ENCODE peak calls at places on chromosomes 1 and 21, in six cellular contexts. X, P, V, U, T and S are unnamed samples.

GRCh38 chr1:78840447-78841251 is 165.9 kb downstream of the ADGRL4 start:
- DNase-seq in X (peak; percentile 92), T (no peak), U (no peak), P (no peak), V (no peak), S (peak; percentile 21)

GRCh38 chr1:213931804-213932203 is 56.0 kb upstream of the PROX1 start:
- DNase-seq in P (no peak), X (no peak), U (no peak), T (no peak), V (no peak), S (no peak)

GRCh38 chr1:109802136-109802900 is 38.6 kb upstream of the EPS8L3 start:
- DNase-seq in U (no peak), V (no peak), P (no peak), X (no peak), T (no peak), S (no peak)

GRCh38 chr1:218351617-218352438 is 6.7 kb downstream of the TGFB2 start:
- DNase-seq in U (no peak), P (no peak), V (peak; percentile 63), T (peak; percentile 33), X (peak; percentile 86), S (no peak)

GRCh38 chr1:44138239-44138638 is 3.2 kb downstream of the KLF18 start:
- DNase-seq in P (no peak), X (no peak), T (no peak), V (no peak), U (no peak), S (no peak)

GRCh38 chr1:108011295-108011694 is 46.3 kb upstream of the VAV3 start:
- DNase-seq in U (no peak), P (no peak), V (peak; percentile 19), X (no peak), T (no peak), S (no peak)

GRCh38 chr1:11337536-11338350 is 64.7 kb downstream of the UBIAD1 start:
- DNase-seq in P (peak; percentile 55), V (peak; percentile 48), T (peak; percentile 83), X (no peak), U (no peak), S (peak; percentile 55)

GRCh38 chr1:70143052-70143659 is 62.2 kb downstream of the LRRC40 start:
- DNase-seq in U (no peak), P (no peak), V (no peak), T (no peak), X (peak; percentile 38), S (no peak)

GRCh38 chr1:117650840-117651568 is 45.2 kb downstream of the TENT5C start:
- DNase-seq in U (no peak), V (no peak), P (no peak), T (no peak), X (no peak), S (no peak)

GRCh38 chr1:225882699-225883615 is 777 bp upstream of the TMEM63A start:
- DNase-seq in P (peak; percentile 75), U (no peak), T (peak; percentile 80), V (peak; percentile 23), X (peak; percentile 54), S (peak; percentile 73)

GRCh38 chr1:170586321-170586855 is 54.4 kb downstream of the GORAB start:
- DNase-seq in T (no peak), X (peak; percentile 67), V (no peak), U (no peak), P (no peak), S (no peak)

GRCh38 chr1:5404412-5405203 is 587.6 kb downstream of the NPHP4 start:
- DNase-seq in X (no peak), U (no peak), V (no peak), P (no peak), T (no peak), S (no peak)

GRCh38 chr1:245923215-245923614 is 583.9 kb downstream of the SMYD3 start:
- DNase-seq in U (no peak), T (no peak), P (no peak), V (no peak), X (no peak), S (no peak)

GRCh38 chr1:58899581-58900271 is 115.9 kb upstream of the JUN start:
- DNase-seq in U (no peak), X (no peak), P (no peak), V (no peak), T (no peak), S (no peak)

GRCh38 chr1:26541816-26542711 is 12.5 kb downstream of the RPS6KA1 start:
- DNase-seq in T (peak; percentile 95), X (no peak), U (peak; percentile 74), P (peak; percentile 95), V (peak; percentile 100), S (peak; percentile 47)

GRCh38 chr1:74772945-74773344 is 40.0 kb downstream of the TYW3 start:
- DNase-seq in P (no peak), T (no peak), V (no peak), U (no peak), X (peak; percentile 4), S (no peak)

GRCh38 chr1:231272880-231273279 is 31.9 kb downstream of the GNPAT start:
- DNase-seq in V (no peak), P (peak; percentile 66), T (no peak), U (no peak), X (peak; percentile 65), S (no peak)

GRCh38 chr1:183515002-183515689 is 42.8 kb downstream of the SMG7 start:
- DNase-seq in P (no peak), X (peak; percentile 80), T (no peak), U (no peak), V (no peak), S (peak; percentile 66)

GRCh38 chr1:156510709-156511108 is 10.1 kb upstream of the MEF2D start:
- DNase-seq in U (no peak), V (no peak), T (no peak), X (peak; percentile 88), P (peak; percentile 90), S (no peak)

GRCh38 chr1:34844252-34844634 is 15.3 kb downstream of the SMIM12 start:
- DNase-seq in U (no peak), V (no peak), P (no peak), T (peak; percentile 60), X (no peak), S (no peak)

GRCh38 chr1:225771661-225772322 is 5.8 kb upstream of the SRP9 start:
- DNase-seq in U (no peak), P (no peak), V (no peak), X (no peak), T (no peak), S (no peak)

DNA sequence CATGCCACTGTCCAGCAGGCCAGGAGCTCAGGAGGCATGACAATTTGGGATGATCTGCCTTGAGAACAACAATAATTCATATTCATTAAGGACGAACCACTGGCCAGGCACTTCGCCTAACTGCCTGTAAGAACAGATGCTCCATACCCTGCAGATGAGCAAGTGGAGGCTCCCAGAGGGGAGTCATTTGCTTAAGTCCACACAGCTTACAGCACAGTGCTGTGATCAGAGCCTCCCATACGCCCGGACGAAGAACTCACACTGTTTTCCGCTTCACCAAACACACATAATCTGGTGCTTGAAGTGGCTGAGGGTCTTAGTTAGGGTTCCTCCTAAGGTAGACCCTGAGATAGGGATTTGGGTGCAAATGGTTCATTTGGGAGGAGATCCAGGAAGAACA is 93.4 kb upstream of the KLHDC7A start:
- DNase-seq in T (no peak), P (no peak), X (no peak), V (no peak), U (no peak), S (no peak)
- H3K27ac ChIP-seq in T (no peak overlapping the region), P (no peak overlapping the region), X (no peak overlapping the region), V (no peak overlapping the region), U (no peak overlapping the region), S (no peak overlapping the region)

DNA sequence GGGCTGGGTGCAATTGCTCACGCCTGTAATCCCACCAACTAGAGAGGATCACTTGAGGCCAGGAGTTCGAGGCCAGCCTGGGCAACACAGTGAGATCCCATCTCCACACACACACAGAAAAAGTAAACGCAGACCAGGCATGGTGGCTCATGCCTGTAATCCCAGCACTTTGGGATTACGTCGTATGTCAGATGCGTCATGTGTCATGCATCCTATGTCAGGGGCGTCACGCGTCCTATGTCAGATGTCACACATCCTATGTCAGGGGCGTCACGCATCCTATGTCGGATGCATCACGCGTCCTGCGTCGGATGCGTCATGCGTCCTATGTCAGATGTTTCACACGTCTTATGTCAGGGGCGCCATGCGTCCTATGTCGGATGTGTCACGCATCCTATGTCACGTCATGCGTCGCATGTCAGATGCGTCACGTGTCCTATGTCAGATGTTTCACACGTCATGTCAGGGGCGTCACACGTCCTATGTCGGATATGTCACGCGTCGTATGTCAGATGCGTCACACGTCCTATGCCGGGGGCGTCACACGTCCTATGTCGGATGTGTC is 1.5 kb downstream of the MRAP start:
- DNase-seq in U (no peak), V (no peak), T (no peak), X (no peak), P (no peak), S (no peak)
- TF ChIP-seq CTCF in U (no peak), V (no peak), T (no peak), X (no peak), P (no peak), S (no peak)

DNA sequence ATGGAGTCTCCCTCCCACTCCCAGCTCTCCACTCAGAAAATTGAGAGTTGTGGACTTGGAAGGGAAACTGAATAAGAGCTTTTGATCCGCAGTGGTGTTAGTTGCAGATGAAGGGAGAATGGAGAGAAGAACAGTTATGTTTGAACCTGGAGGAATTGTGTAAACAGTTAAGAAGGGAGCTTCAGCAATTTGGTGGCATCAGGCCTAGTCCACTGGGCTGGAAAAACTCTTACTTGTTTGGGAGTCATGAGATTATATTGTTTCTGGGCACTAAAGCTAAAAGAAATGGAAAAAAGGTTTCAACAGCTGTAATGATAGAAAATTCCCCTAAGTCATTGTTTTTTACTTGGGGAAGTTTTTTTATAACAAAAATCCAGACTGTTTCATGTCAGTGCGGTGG is 256.1 kb upstream of the C1orf87 start:
- DNase-seq in X (no peak), V (no peak), P (no peak), U (no peak), T (no peak), S (no peak)
- H3K27ac ChIP-seq in X (no peak overlapping the region), V (no peak overlapping the region), P (no peak overlapping the region), U (no peak overlapping the region), T (no peak overlapping the region), S (no peak overlapping the region)

DNA sequence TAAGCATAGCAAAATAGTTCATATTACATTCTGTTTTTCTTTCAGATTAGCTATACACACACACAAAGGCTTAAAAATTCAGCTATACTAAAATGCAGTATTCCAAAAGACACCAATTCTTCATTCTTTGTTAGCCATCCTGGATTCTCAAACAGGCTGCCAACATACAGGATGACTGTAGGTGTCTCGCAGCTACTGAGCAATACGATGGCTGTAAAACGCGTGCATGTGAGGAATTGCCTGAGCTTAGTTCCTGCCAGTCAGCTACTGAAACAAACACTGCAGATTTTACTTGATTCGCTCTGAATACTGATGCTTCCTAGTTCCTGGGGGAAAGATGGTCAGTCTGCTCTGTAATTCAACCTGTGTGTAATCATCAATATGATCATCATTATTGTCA is 24.7 kb upstream of the HMGN1 start:
- DNase-seq in X (peak; percentile 34), T (no peak), V (peak; percentile 79), P (no peak), U (no peak), S (peak; percentile 30)
- TF ChIP-seq CTCF in X (peak; percentile 19), T (peak; percentile 67), V (peak; percentile 50), P (no peak), U (no peak), S (peak; percentile 35)

GRCh38 chr1:192879416-192879815 is 70.6 kb downstream of the RGS2 start:
- DNase-seq in X (peak; percentile 56), P (no peak), U (no peak), T (peak; percentile 16), V (no peak), S (no peak)
- H3K27ac ChIP-seq in X (no peak overlapping the region), P (no peak overlapping the region), U (no peak overlapping the region), T (no peak overlapping the region), V (no peak overlapping the region), S (no peak overlapping the region)